ENCODE peak calls at places on chromosomes 6 and 20, in four cellular contexts. One of them, this sample, is unnamed.
A peak's percentile ranks its signal among the peaks of the same experiment; 100 is the strongest.

GRCh38 chr20:38112249-38112942 is 52.7 kb downstream of the TGM2 start:
- DNase-seq in iPS DF 6.9: no peak
- DNase-seq in PC-3: no peak
- DNase-seq in heart right ventricle: no peak
- DNase-seq in this sample: no peak

GRCh38 chr20:44646641-44647274 is 4.7 kb downstream of the ADA start:
- DNase-seq in iPS DF 6.9: no peak
- DNase-seq in PC-3: peak; percentile 51
- DNase-seq in heart right ventricle: no peak
- DNase-seq in this sample: no peak

GRCh38 chr20:38566199-38566598 is 14.8 kb upstream of the ADIG start:
- DNase-seq in iPS DF 6.9: no peak
- DNase-seq in PC-3: no peak
- DNase-seq in heart right ventricle: no peak
- DNase-seq in this sample: no peak

GRCh38 chr20:33680681-33681080 is 5.5 kb downstream of the E2F1 start:
- DNase-seq in iPS DF 6.9: no peak
- DNase-seq in PC-3: no peak
- DNase-seq in heart right ventricle: no peak
- DNase-seq in this sample: no peak

GRCh38 chr6:56819604-56820003 is 135.3 kb upstream of the BEND6 start:
- DNase-seq in iPS DF 6.9: no peak
- DNase-seq in PC-3: no peak
- DNase-seq in heart right ventricle: no peak
- DNase-seq in this sample: no peak

GRCh38 chr6:104566411-104566810 is 293.3 kb downstream of the HACE1 start:
- DNase-seq in iPS DF 6.9: no peak
- DNase-seq in PC-3: peak; percentile 74
- DNase-seq in heart right ventricle: no peak
- DNase-seq in this sample: no peak

GRCh38 chr6:30983439-30983838 is at the start of gene MUC21:
- DNase-seq in iPS DF 6.9: no peak
- DNase-seq in PC-3: no peak
- DNase-seq in heart right ventricle: no peak
- DNase-seq in this sample: no peak

GRCh38 chr20:15889073-15889923 is 684.0 kb downstream of the KIF16B start:
- DNase-seq in iPS DF 6.9: no peak
- DNase-seq in PC-3: no peak
- DNase-seq in heart right ventricle: no peak
- DNase-seq in this sample: no peak

GRCh38 chr6:134590449-134590848 is 272.5 kb upstream of the SGK1 start:
- DNase-seq in iPS DF 6.9: no peak
- DNase-seq in PC-3: peak; percentile 45
- DNase-seq in heart right ventricle: no peak
- DNase-seq in this sample: no peak

GRCh38 chr6:126308367-126308766 is 31.5 kb upstream of the CENPW start:
- DNase-seq in iPS DF 6.9: no peak
- DNase-seq in PC-3: no peak
- DNase-seq in heart right ventricle: no peak
- DNase-seq in this sample: no peak

GRCh38 chr6:49551866-49552129 is 1.3 kb downstream of the C6orf141 start:
- DNase-seq in iPS DF 6.9: no peak
- DNase-seq in PC-3: no peak
- DNase-seq in heart right ventricle: no peak
- DNase-seq in this sample: no peak

GRCh38 chr20:58938541-58938940 is 42.5 kb upstream of the NELFCD start:
- DNase-seq in iPS DF 6.9: no peak
- DNase-seq in PC-3: no peak
- DNase-seq in heart right ventricle: no peak
- DNase-seq in this sample: no peak

GRCh38 chr20:43904778-43905177 is 9.9 kb upstream of the TOX2 start:
- DNase-seq in iPS DF 6.9: no peak
- DNase-seq in PC-3: peak; percentile 38
- DNase-seq in heart right ventricle: no peak
- DNase-seq in this sample: no peak

GRCh38 chr20:5135363-5136012 is 8.7 kb downstream of the CDS2 start:
- DNase-seq in iPS DF 6.9: no peak
- DNase-seq in PC-3: no peak
- DNase-seq in heart right ventricle: no peak
- DNase-seq in this sample: no peak

GRCh38 chr20:33649201-33649631 is 12.9 kb upstream of the C20orf144 start:
- DNase-seq in iPS DF 6.9: no peak
- DNase-seq in PC-3: no peak
- DNase-seq in heart right ventricle: peak; percentile 72
- DNase-seq in this sample: peak; percentile 68

GRCh38 chr20:63234693-63235398 is 859 bp upstream of the BIRC7 start:
- DNase-seq in iPS DF 6.9: no peak
- DNase-seq in PC-3: peak; percentile 52
- DNase-seq in heart right ventricle: no peak
- DNase-seq in this sample: no peak

GRCh38 chr6:49384913-49385312 is 78.1 kb downstream of the MMUT start:
- DNase-seq in iPS DF 6.9: no peak
- DNase-seq in PC-3: no peak
- DNase-seq in heart right ventricle: no peak
- DNase-seq in this sample: no peak

GRCh38 chr6:111503660-111504059 is 20.6 kb upstream of the REV3L start:
- DNase-seq in iPS DF 6.9: no peak
- DNase-seq in PC-3: no peak
- DNase-seq in heart right ventricle: no peak
- DNase-seq in this sample: no peak

GRCh38 chr20:45506927-45507820 is 8.2 kb downstream of the SPINT3 start:
- DNase-seq in iPS DF 6.9: no peak
- DNase-seq in PC-3: peak; percentile 83
- DNase-seq in heart right ventricle: no peak
- DNase-seq in this sample: no peak

GRCh38 chr6:34021001-34021838 is 124.7 kb downstream of the GRM4 start:
- DNase-seq in iPS DF 6.9: no peak
- DNase-seq in PC-3: no peak
- DNase-seq in heart right ventricle: no peak
- DNase-seq in this sample: no peak

GRCh38 chr20:33839591-33839990 is 28.4 kb downstream of the CHMP4B start:
- DNase-seq in iPS DF 6.9: no peak
- DNase-seq in PC-3: no peak
- DNase-seq in heart right ventricle: peak; percentile 45
- DNase-seq in this sample: peak; percentile 66

GRCh38 chr20:35311409-35311808 is 19.2 kb upstream of the FAM83C start:
- DNase-seq in iPS DF 6.9: no peak
- DNase-seq in PC-3: peak; percentile 94
- DNase-seq in heart right ventricle: no peak
- DNase-seq in this sample: no peak

GRCh38 chr20:58555078-58555765 is 40.0 kb upstream of the APCDD1L start:
- DNase-seq in iPS DF 6.9: no peak
- DNase-seq in PC-3: peak; percentile 98
- DNase-seq in heart right ventricle: no peak
- DNase-seq in this sample: no peak

GRCh38 chr20:56925696-56926101 is 296.6 kb downstream of the TFAP2C start:
- DNase-seq in iPS DF 6.9: no peak
- DNase-seq in PC-3: peak; percentile 29
- DNase-seq in heart right ventricle: no peak
- DNase-seq in this sample: no peak

GRCh38 chr6:144151010-144151727 is 852 bp downstream of the STX11 start:
- DNase-seq in iPS DF 6.9: no peak
- DNase-seq in PC-3: peak; percentile 13
- DNase-seq in heart right ventricle: no peak
- DNase-seq in this sample: no peak

GRCh38 chr6:87213364-87213763 is 58.0 kb downstream of the ZNF292 start:
- DNase-seq in iPS DF 6.9: no peak
- DNase-seq in PC-3: peak; percentile 35
- DNase-seq in heart right ventricle: no peak
- DNase-seq in this sample: no peak

GRCh38 chr6:16184554-16184953 is 53.8 kb upstream of the GMPR start:
- DNase-seq in iPS DF 6.9: no peak
- DNase-seq in PC-3: no peak
- DNase-seq in heart right ventricle: no peak
- DNase-seq in this sample: no peak

GRCh38 chr20:62282877-62283503 is 19.8 kb upstream of the ADRM1 start:
- DNase-seq in iPS DF 6.9: no peak
- DNase-seq in PC-3: no peak
- DNase-seq in heart right ventricle: peak; percentile 72
- DNase-seq in this sample: peak; percentile 76

GRCh38 chr20:63457737-63458136 is 14.7 kb downstream of the KCNQ2 start:
- DNase-seq in iPS DF 6.9: no peak
- DNase-seq in PC-3: peak; percentile 81
- DNase-seq in heart right ventricle: peak; percentile 59
- DNase-seq in this sample: peak; percentile 55

GRCh38 chr6:7910298-7910653 is 312 bp downstream of the TXNDC5 start:
- DNase-seq in iPS DF 6.9: no peak
- DNase-seq in PC-3: peak; percentile 9
- DNase-seq in heart right ventricle: no peak
- DNase-seq in this sample: no peak

GRCh38 chr6:14865609-14866100 is 380.2 kb upstream of the JARID2 start:
- DNase-seq in iPS DF 6.9: no peak
- DNase-seq in PC-3: no peak
- DNase-seq in heart right ventricle: no peak
- DNase-seq in this sample: no peak

GRCh38 chr20:63191400-63191799 is 24.5 kb downstream of the YTHDF1 start:
- DNase-seq in iPS DF 6.9: no peak
- DNase-seq in PC-3: peak; percentile 97
- DNase-seq in heart right ventricle: no peak
- DNase-seq in this sample: no peak

GRCh38 chr6:108853077-108853476 is 4.9 kb downstream of the ARMC2 start:
- DNase-seq in iPS DF 6.9: no peak
- DNase-seq in PC-3: no peak
- DNase-seq in heart right ventricle: no peak
- DNase-seq in this sample: no peak

GRCh38 chr6:36848658-36849441 is 9.6 kb upstream of the CPNE5 start:
- DNase-seq in iPS DF 6.9: no peak
- DNase-seq in PC-3: no peak
- DNase-seq in heart right ventricle: peak; percentile 67
- DNase-seq in this sample: peak; percentile 77

GRCh38 chr20:62804632-62805364 is at the start of gene OGFR:
- DNase-seq in iPS DF 6.9: no peak
- DNase-seq in PC-3: peak; percentile 51
- DNase-seq in heart right ventricle: peak; percentile 74
- DNase-seq in this sample: peak; percentile 75

GRCh38 chr6:140850438-140850837 is 1282.3 kb upstream of the GJE1 start:
- DNase-seq in iPS DF 6.9: no peak
- DNase-seq in PC-3: peak; percentile 43
- DNase-seq in heart right ventricle: no peak
- DNase-seq in this sample: no peak

DNA sequence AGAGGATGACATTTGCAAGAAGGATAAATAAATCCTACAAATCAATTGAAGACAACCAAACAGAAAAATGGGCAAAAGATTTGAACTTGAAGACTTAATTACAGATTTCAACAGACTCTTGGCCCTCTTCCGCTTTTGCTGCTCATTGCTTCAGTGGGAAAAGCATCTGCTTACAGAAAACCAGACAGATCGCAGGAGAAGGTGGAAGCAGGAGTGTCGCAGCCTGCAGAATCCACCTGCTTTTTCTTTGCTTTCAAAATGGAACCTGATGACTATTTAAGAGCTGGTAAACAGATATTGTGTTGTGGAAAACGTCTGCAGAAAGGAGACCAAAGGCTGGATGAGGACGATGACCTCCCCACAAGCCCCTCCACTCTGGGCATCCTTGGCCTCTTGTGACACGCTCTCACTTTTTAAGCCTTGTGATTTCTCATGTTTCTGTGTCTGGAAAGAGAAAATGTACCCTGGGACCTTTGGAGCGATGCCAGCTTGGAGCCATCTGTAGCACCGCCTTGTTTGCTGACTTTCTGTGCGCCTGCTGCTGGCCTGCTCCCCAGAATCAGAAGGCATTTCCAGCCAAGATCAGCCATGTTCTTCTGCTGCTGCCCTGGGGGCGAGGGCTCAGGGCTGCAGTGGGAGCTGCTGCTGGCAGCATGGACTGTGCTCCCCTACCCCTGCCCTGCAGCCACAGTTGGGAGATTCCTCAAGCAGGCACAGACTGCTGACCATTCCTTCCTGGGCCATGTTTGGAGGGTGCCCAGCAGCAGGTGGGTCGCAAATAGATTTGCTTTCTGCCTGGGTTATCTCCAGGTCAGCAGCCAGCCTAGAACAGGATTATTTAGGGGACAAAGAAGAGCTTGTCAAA is 3.6 kb upstream of the CSTL1 start:
- DNase-seq in iPS DF 6.9: no peak
- DNase-seq in PC-3: no peak
- DNase-seq in heart right ventricle: peak; percentile 29
- DNase-seq in this sample: peak; percentile 29
- H3K4me3 ChIP-seq in iPS DF 6.9: no peak overlapping the region
- H3K4me3 ChIP-seq in PC-3: no peak overlapping the region
- H3K4me3 ChIP-seq in heart right ventricle: no peak overlapping the region
- H3K4me3 ChIP-seq in this sample: no peak overlapping the region

GRCh38 chr6:17932362-17932852 is 55.0 kb downstream of the KIF13A start:
- DNase-seq in iPS DF 6.9: no peak
- DNase-seq in PC-3: no peak
- DNase-seq in heart right ventricle: no peak
- DNase-seq in this sample: peak; percentile 57
- H3K4me1 ChIP-seq in iPS DF 6.9: peaks cover 1% of the 10 kb centered on the region
- H3K4me1 ChIP-seq in PC-3: peaks cover 6% of the 10 kb centered on the region
- H3K4me1 ChIP-seq in heart right ventricle: peaks cover 99% of the 10 kb centered on the region
- H3K4me1 ChIP-seq in this sample: peaks cover 96% of the 10 kb centered on the region

GRCh38 chr6:24283043-24283985 is 74.5 kb downstream of the DCDC2 start:
- DNase-seq in iPS DF 6.9: peak; percentile 60
- DNase-seq in PC-3: peak; percentile 84
- DNase-seq in heart right ventricle: peak; percentile 40
- DNase-seq in this sample: peak; percentile 60
- H3K4me3 ChIP-seq in iPS DF 6.9: no peak overlapping the region
- H3K4me3 ChIP-seq in PC-3: peak overlapping the region; percentile 53
- H3K4me3 ChIP-seq in heart right ventricle: no peak overlapping the region
- H3K4me3 ChIP-seq in this sample: peak overlapping the region; percentile 44

GRCh38 chr20:31687777-31688176 is 34.9 kb downstream of the BCL2L1 start:
- DNase-seq in iPS DF 6.9: no peak
- DNase-seq in PC-3: no peak
- DNase-seq in heart right ventricle: no peak
- DNase-seq in this sample: no peak
- H3K4me1 ChIP-seq in iPS DF 6.9: no peaks in the 10 kb centered on the region
- H3K4me1 ChIP-seq in PC-3: peaks cover 6% of the 10 kb centered on the region
- H3K4me1 ChIP-seq in heart right ventricle: peaks cover 82% of the 10 kb centered on the region
- H3K4me1 ChIP-seq in this sample: peaks cover 92% of the 10 kb centered on the region

DNA sequence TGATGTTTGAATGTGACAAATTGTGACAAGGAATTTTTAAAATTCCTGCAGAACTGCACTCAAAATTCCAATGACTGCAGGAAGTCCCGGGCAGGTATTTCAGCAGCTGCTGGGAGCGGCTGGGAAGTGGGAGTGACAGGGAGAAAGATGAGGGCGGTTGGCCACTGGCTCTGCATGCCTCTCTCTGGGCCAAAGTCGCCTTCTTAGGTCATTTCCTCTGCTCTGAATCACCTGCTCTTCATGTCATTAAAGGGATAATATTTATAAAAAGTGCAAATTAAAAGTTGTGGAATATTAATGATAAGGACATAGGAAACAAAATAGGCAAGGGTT is 43.9 kb downstream of the RAMACL start:
- DNase-seq in iPS DF 6.9: no peak
- DNase-seq in PC-3: peak; percentile 70
- DNase-seq in heart right ventricle: no peak
- DNase-seq in this sample: no peak
- H3K4me3 ChIP-seq in iPS DF 6.9: no peak overlapping the region
- H3K4me3 ChIP-seq in PC-3: peak overlapping the region; percentile 47
- H3K4me3 ChIP-seq in heart right ventricle: no peak overlapping the region
- H3K4me3 ChIP-seq in this sample: no peak overlapping the region